ENCODE peak calls at places on chromosomes 1 and 21, in four cellular contexts. One of them, this sample, is unnamed.

GRCh38 chr1:155063550-155064108 is at the start of gene EFNA4:
- DNase-seq in GM23338: peak
- DNase-seq in K562: peak
- DNase-seq in HepG2: peak
- DNase-seq in this sample: peak

GRCh38 chr1:153693466-153693865 is 15.0 kb downstream of the NPR1 start:
- DNase-seq in GM23338: no peak
- DNase-seq in K562: no peak
- DNase-seq in HepG2: no peak
- DNase-seq in this sample: no peak

GRCh38 chr21:43717967-43718871 is 710 bp upstream of the PDXK start:
- DNase-seq in GM23338: peak
- DNase-seq in K562: no peak
- DNase-seq in HepG2: no peak
- DNase-seq in this sample: no peak

GRCh38 chr21:32475162-32475812 is 62.8 kb downstream of the EVA1C start:
- DNase-seq in GM23338: no peak
- DNase-seq in K562: no peak
- DNase-seq in HepG2: no peak
- DNase-seq in this sample: no peak

GRCh38 chr21:17673261-17674020 is 60.7 kb upstream of the BTG3 start:
- DNase-seq in GM23338: peak
- DNase-seq in K562: no peak
- DNase-seq in HepG2: no peak
- DNase-seq in this sample: no peak

GRCh38 chr21:46667191-46667734 is 31.8 kb downstream of the PRMT2 start:
- DNase-seq in GM23338: peak
- DNase-seq in K562: no peak
- DNase-seq in HepG2: peak
- DNase-seq in this sample: no peak

GRCh38 chr1:55155522-55155921 is 59.6 kb downstream of the USP24 start:
- DNase-seq in GM23338: peak
- DNase-seq in K562: no peak
- DNase-seq in HepG2: no peak
- DNase-seq in this sample: no peak

GRCh38 chr1:55813619-55814018 is 598.5 kb upstream of the USP24 start:
- DNase-seq in GM23338: no peak
- DNase-seq in K562: no peak
- DNase-seq in HepG2: peak
- DNase-seq in this sample: no peak

GRCh38 chr1:204128964-204129896 is 22.6 kb downstream of the ETNK2 start:
- DNase-seq in GM23338: peak
- DNase-seq in K562: peak
- DNase-seq in HepG2: no peak
- DNase-seq in this sample: peak

GRCh38 chr1:222334026-222334680 is 213.8 kb downstream of the HHIPL2 start:
- DNase-seq in GM23338: no peak
- DNase-seq in K562: no peak
- DNase-seq in HepG2: no peak
- DNase-seq in this sample: no peak

GRCh38 chr1:211813590-211813989 is 17.0 kb downstream of the LPGAT1 start:
- DNase-seq in GM23338: no peak
- DNase-seq in K562: no peak
- DNase-seq in HepG2: no peak
- DNase-seq in this sample: no peak

GRCh38 chr21:43727571-43728466 is 8.9 kb downstream of the PDXK start:
- DNase-seq in GM23338: no peak
- DNase-seq in K562: no peak
- DNase-seq in HepG2: peak
- DNase-seq in this sample: peak

GRCh38 chr1:204923626-204924012 is 53.0 kb downstream of the NFASC start:
- DNase-seq in GM23338: no peak
- DNase-seq in K562: no peak
- DNase-seq in HepG2: no peak
- DNase-seq in this sample: no peak

GRCh38 chr1:1624443-1625403 is 7.2 kb upstream of the MMP23B start:
- DNase-seq in GM23338: no peak
- DNase-seq in K562: peak
- DNase-seq in HepG2: no peak
- DNase-seq in this sample: no peak

GRCh38 chr1:201602413-201603265 is 63.7 kb downstream of the NAV1 start:
- DNase-seq in GM23338: no peak
- DNase-seq in K562: no peak
- DNase-seq in HepG2: no peak
- DNase-seq in this sample: peak

GRCh38 chr1:34013958-34014737 is 150.3 kb downstream of the HMGB4 start:
- DNase-seq in GM23338: peak
- DNase-seq in K562: peak
- DNase-seq in HepG2: no peak
- DNase-seq in this sample: peak

GRCh38 chr1:226457307-226457712 is 49.4 kb upstream of the PARP1 start:
- DNase-seq in GM23338: peak
- DNase-seq in K562: peak
- DNase-seq in HepG2: no peak
- DNase-seq in this sample: peak

GRCh38 chr1:228830954-228831481 is 95.7 kb downstream of the RHOU start:
- DNase-seq in GM23338: no peak
- DNase-seq in K562: no peak
- DNase-seq in HepG2: peak
- DNase-seq in this sample: peak

GRCh38 chr1:5967351-5968160 is 24.7 kb downstream of the NPHP4 start:
- DNase-seq in GM23338: no peak
- DNase-seq in K562: no peak
- DNase-seq in HepG2: no peak
- DNase-seq in this sample: no peak

GRCh38 chr1:225318706-225319575 is 108.9 kb downstream of the LBR start:
- DNase-seq in GM23338: peak
- DNase-seq in K562: peak
- DNase-seq in HepG2: peak
- DNase-seq in this sample: peak

GRCh38 chr21:46376856-46377453 is 53.0 kb downstream of the PCNT start:
- DNase-seq in GM23338: no peak
- DNase-seq in K562: no peak
- DNase-seq in HepG2: no peak
- DNase-seq in this sample: no peak

GRCh38 chr1:29679828-29680558 is 443.7 kb downstream of the PTPRU start:
- DNase-seq in GM23338: no peak
- DNase-seq in K562: no peak
- DNase-seq in HepG2: no peak
- DNase-seq in this sample: no peak

GRCh38 chr1:38475624-38476005 is 384.0 kb downstream of the RRAGC start:
- DNase-seq in GM23338: peak
- DNase-seq in K562: no peak
- DNase-seq in HepG2: no peak
- DNase-seq in this sample: no peak

GRCh38 chr1:231420959-231421615 is 1.0 kb downstream of the EGLN1 start:
- DNase-seq in GM23338: peak
- DNase-seq in K562: peak
- DNase-seq in HepG2: no peak
- DNase-seq in this sample: peak

GRCh38 chr1:113792471-113792870 is 19.8 kb downstream of the RSBN1 start:
- DNase-seq in GM23338: no peak
- DNase-seq in K562: no peak
- DNase-seq in HepG2: no peak
- DNase-seq in this sample: no peak

GRCh38 chr1:119160851-119161250 is 20.4 kb upstream of the WARS2 start:
- DNase-seq in GM23338: no peak
- DNase-seq in K562: no peak
- DNase-seq in HepG2: no peak
- DNase-seq in this sample: no peak

GRCh38 chr1:42944207-42944928 is 14.3 kb downstream of the SLC2A1 start:
- DNase-seq in GM23338: no peak
- DNase-seq in K562: no peak
- DNase-seq in HepG2: no peak
- DNase-seq in this sample: no peak

GRCh38 chr1:193190096-193190744 is 3.8 kb upstream of the B3GALT2 start:
- DNase-seq in GM23338: no peak
- DNase-seq in K562: no peak
- DNase-seq in HepG2: no peak
- DNase-seq in this sample: no peak

GRCh38 chr1:16075337-16076002 is 2.0 kb upstream of the FAM131C start:
- DNase-seq in GM23338: no peak
- DNase-seq in K562: no peak
- DNase-seq in HepG2: no peak
- DNase-seq in this sample: no peak

GRCh38 chr1:244221961-244222360 is 170.9 kb downstream of the ZBTB18 start:
- DNase-seq in GM23338: peak
- DNase-seq in K562: no peak
- DNase-seq in HepG2: no peak
- DNase-seq in this sample: no peak

GRCh38 chr1:44314401-44314800 is 40.7 kb downstream of the ERI3 start:
- DNase-seq in GM23338: peak
- DNase-seq in K562: no peak
- DNase-seq in HepG2: no peak
- DNase-seq in this sample: no peak
- TF ChIP-seq JUNB in GM23338: no peak
- TF ChIP-seq JUNB in K562: no peak
- TF ChIP-seq JUNB in HepG2: no peak
- TF ChIP-seq JUNB in this sample: no peak

DNA sequence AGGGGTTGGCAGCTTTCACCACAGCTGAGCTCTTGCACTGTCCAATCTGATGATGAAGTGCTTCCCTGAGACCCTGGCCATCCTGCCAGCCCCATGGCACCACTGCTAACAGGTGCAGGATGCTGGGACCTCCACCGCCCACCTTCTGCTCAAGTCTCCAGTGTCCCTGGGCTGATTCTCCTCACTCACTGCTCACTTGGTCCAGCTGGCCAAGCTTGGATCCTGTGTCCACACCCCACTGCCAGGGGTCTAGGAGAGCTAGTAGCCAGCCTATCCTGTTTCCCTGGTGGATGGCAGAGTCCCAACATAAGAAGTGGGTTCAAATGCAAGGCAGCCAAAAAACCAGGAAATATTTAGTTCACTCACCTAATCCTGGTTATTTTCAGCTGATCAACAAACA is 217.2 kb upstream of the IRF2BP2 start:
- DNase-seq in GM23338: no peak
- DNase-seq in K562: no peak
- DNase-seq in HepG2: no peak
- DNase-seq in this sample: no peak
- TF ChIP-seq JUNB in GM23338: no peak
- TF ChIP-seq JUNB in K562: no peak
- TF ChIP-seq JUNB in HepG2: no peak
- TF ChIP-seq JUNB in this sample: no peak

DNA sequence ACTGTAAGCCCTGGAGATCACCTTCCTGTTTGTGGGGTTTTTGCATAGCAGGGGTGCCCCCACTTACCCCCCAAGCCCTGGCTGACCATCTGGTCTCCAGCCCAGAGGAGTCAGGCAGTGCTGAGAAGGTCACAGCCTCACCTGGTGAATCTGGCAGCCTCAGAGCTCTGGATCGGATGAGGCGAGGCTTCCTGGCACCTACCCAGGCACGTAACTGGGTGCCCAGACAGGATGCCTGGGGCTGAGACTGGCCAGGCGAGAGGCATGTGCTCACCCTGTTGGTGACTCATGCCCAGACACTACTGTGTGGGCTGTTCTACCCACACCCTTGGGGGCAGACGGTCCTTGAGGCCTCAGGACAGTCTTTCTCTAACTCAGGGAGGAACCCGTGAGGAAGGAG is 15.2 kb upstream of the PADI3 start:
- DNase-seq in GM23338: no peak
- DNase-seq in K562: no peak
- DNase-seq in HepG2: no peak
- DNase-seq in this sample: peak
- TF ChIP-seq JUNB in GM23338: no peak
- TF ChIP-seq JUNB in K562: no peak
- TF ChIP-seq JUNB in HepG2: no peak
- TF ChIP-seq JUNB in this sample: peak

GRCh38 chr1:90393025-90393424 is 324.1 kb downstream of the BARHL2 start:
- DNase-seq in GM23338: no peak
- DNase-seq in K562: no peak
- DNase-seq in HepG2: no peak
- DNase-seq in this sample: no peak
- TF ChIP-seq JUNB in GM23338: no peak
- TF ChIP-seq JUNB in K562: no peak
- TF ChIP-seq JUNB in HepG2: no peak
- TF ChIP-seq JUNB in this sample: no peak

GRCh38 chr21:15706686-15707085 is 23.1 kb upstream of the USP25 start:
- DNase-seq in GM23338: no peak
- DNase-seq in K562: no peak
- DNase-seq in HepG2: no peak
- DNase-seq in this sample: peak
- TF ChIP-seq JUNB in GM23338: no peak
- TF ChIP-seq JUNB in K562: no peak
- TF ChIP-seq JUNB in HepG2: no peak
- TF ChIP-seq JUNB in this sample: peak

This sample was measured in A549.